ENCODE peak calls at places on chromosomes 12 and 14, in ten cellular contexts. O, T, J, Q, H, I, L, R, X and C are unnamed samples.
A peak's percentile ranks its signal among the peaks of the same experiment; 100 is the strongest.

GRCh38 chr14:54220122-54220691 is 176.6 kb upstream of the CDKN3 start:
- DNase-seq in O (peak; percentile 47), T (no peak), J (no peak), Q (no peak), H (peak; percentile 11), I (no peak), L (no peak), R (no peak), X (no peak), C (no peak)

GRCh38 chr12:54935235-54935951 is 49.2 kb downstream of the TESPA1 start:
- DNase-seq in O (peak; percentile 94), T (no peak), J (peak; percentile 66), Q (no peak), H (peak; percentile 49), I (no peak), L (no peak), R (no peak), X (peak; percentile 53), C (no peak)

GRCh38 chr14:94689218-94689984 is 77.2 kb downstream of the SERPINA3 start:
- DNase-seq in O (peak; percentile 72), T (peak; percentile 67), J (peak; percentile 28), Q (peak; percentile 23), H (peak; percentile 87), I (peak; percentile 48), L (no peak), R (peak; percentile 80), X (peak; percentile 26), C (peak; percentile 41)

GRCh38 chr12:64737539-64737938 is 21.7 kb downstream of the GNS start:
- DNase-seq in O (no peak), T (no peak), J (peak; percentile 39), Q (no peak), H (no peak), I (no peak), L (no peak), R (no peak), X (no peak), C (no peak)

GRCh38 chr12:89566615-89567014 is 40.8 kb upstream of the POC1B start:
- DNase-seq in O (peak; percentile 77), T (no peak), J (no peak), Q (no peak), H (no peak), I (no peak), L (no peak), R (peak; percentile 10), X (no peak), C (no peak)

GRCh38 chr14:63418020-63418419 is 99.3 kb upstream of the GPHB5 start:
- DNase-seq in O (no peak), T (no peak), J (no peak), Q (no peak), H (no peak), I (no peak), L (no peak), R (no peak), X (no peak), C (no peak)

GRCh38 chr14:64035143-64035542 is 182.3 kb downstream of the SYNE2 start:
- DNase-seq in O (peak; percentile 59), T (no peak), J (no peak), Q (no peak), H (no peak), I (no peak), L (no peak), R (no peak), X (no peak), C (no peak)

GRCh38 chr12:91613223-91613779 is 430.7 kb upstream of the DCN start:
- DNase-seq in O (peak; percentile 7), T (no peak), J (no peak), Q (no peak), H (no peak), I (no peak), L (no peak), R (no peak), X (no peak), C (no peak)

GRCh38 chr12:119117936-119118335 is 60.8 kb upstream of the HSPB8 start:
- DNase-seq in O (no peak), T (no peak), J (no peak), Q (no peak), H (no peak), I (no peak), L (no peak), R (no peak), X (no peak), C (no peak)

GRCh38 chr12:27434673-27435565 is 11.6 kb upstream of the SMCO2 start:
- DNase-seq in O (peak; percentile 50), T (no peak), J (peak; percentile 18), Q (no peak), H (peak; percentile 19), I (no peak), L (no peak), R (peak; percentile 13), X (peak; percentile 18), C (no peak)

GRCh38 chr12:42135264-42135814 is 9.3 kb downstream of the GXYLT1 start:
- DNase-seq in O (peak; percentile 87), T (no peak), J (no peak), Q (no peak), H (no peak), I (no peak), L (no peak), R (no peak), X (no peak), C (no peak)

GRCh38 chr14:95478309-95478708 is 38.1 kb downstream of the SYNE3 start:
- DNase-seq in O (no peak), T (no peak), J (no peak), Q (no peak), H (no peak), I (no peak), L (no peak), R (no peak), X (no peak), C (no peak)

GRCh38 chr12:29234965-29235364 is 85.9 kb downstream of the FAR2 start:
- DNase-seq in O (peak; percentile 34), T (no peak), J (no peak), Q (no peak), H (no peak), I (no peak), L (no peak), R (no peak), X (no peak), C (no peak)
- H3K4me1 ChIP-seq in O (no peaks in the 10 kb centered on the region), T (no peaks in the 10 kb centered on the region), J (no peaks in the 10 kb centered on the region), Q (no peaks in the 10 kb centered on the region), H (no peaks in the 10 kb centered on the region), I (no peaks in the 10 kb centered on the region), L (no peaks in the 10 kb centered on the region), R (peaks cover 6% of the 10 kb centered on the region), X (no peaks in the 10 kb centered on the region), C (no peaks in the 10 kb centered on the region)

DNA sequence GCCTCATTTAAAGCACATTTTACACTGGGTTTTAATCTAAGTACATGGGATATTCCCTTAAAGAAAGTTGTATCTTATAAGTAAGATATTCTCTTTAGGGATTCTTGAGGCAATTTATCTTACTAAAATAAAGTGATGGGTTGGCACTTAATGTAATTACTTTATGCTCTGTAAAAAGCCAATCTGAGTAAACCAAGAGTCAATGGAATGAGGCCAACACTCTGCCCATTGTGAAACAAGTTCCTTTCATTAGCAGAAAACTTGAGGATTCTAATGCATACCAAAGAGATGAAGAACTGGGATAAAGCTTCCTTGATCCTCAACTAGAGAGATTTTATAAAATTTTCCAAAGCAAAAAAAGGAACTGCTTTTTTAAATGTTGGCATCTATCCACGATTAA is 121.2 kb downstream of the METTL25 start:
- DNase-seq in O (peak; percentile 74), T (no peak), J (no peak), Q (no peak), H (no peak), I (no peak), L (no peak), R (no peak), X (no peak), C (no peak)
- H3K4me1 ChIP-seq in O (peaks cover 21% of the 10 kb centered on the region), T (no peaks in the 10 kb centered on the region), J (no peaks in the 10 kb centered on the region), Q (no peaks in the 10 kb centered on the region), H (no peaks in the 10 kb centered on the region), I (no peaks in the 10 kb centered on the region), L (no peaks in the 10 kb centered on the region), R (no peaks in the 10 kb centered on the region), X (no peaks in the 10 kb centered on the region), C (no peaks in the 10 kb centered on the region)

GRCh38 chr12:71214511-71215285 is 56.9 kb upstream of the TSPAN8 start:
- DNase-seq in O (no peak), T (no peak), J (no peak), Q (no peak), H (peak; percentile 54), I (peak; percentile 70), L (no peak), R (no peak), X (peak; percentile 74), C (no peak)
- H3K4me1 ChIP-seq in O (no peaks in the 10 kb centered on the region), T (no peaks in the 10 kb centered on the region), J (no peaks in the 10 kb centered on the region), Q (no peaks in the 10 kb centered on the region), H (peaks cover 23% of the 10 kb centered on the region), I (no peaks in the 10 kb centered on the region), L (peaks cover 2% of the 10 kb centered on the region), R (peaks cover 9% of the 10 kb centered on the region), X (peaks cover 4% of the 10 kb centered on the region), C (peaks cover 4% of the 10 kb centered on the region)

GRCh38 chr14:34711808-34712712 is 2.3 kb downstream of the CFL2 start:
- DNase-seq in O (peak; percentile 40), T (no peak), J (no peak), Q (no peak), H (no peak), I (no peak), L (no peak), R (no peak), X (no peak), C (no peak)

GRCh38 chr14:34710744-34711143 is 3.6 kb downstream of the CFL2 start:
- DNase-seq in O (peak; percentile 27), T (no peak), J (no peak), Q (no peak), H (no peak), I (no peak), L (no peak), R (no peak), X (no peak), C (no peak)

GRCh38 chr14:34707722-34708121 is 6.7 kb downstream of the CFL2 start:
- DNase-seq in O (no peak), T (no peak), J (no peak), Q (no peak), H (no peak), I (no peak), L (no peak), R (no peak), X (no peak), C (no peak)

GRCh38 chr14:34711169-34711568 is 3.2 kb downstream of the CFL2 start:
- DNase-seq in O (peak; percentile 94), T (no peak), J (no peak), Q (peak; percentile 67), H (peak; percentile 25), I (no peak), L (no peak), R (peak; percentile 41), X (no peak), C (no peak)

GRCh38 chr14:34710006-34710405 is 4.4 kb downstream of the CFL2 start:
- DNase-seq in O (no peak), T (no peak), J (no peak), Q (no peak), H (no peak), I (no peak), L (no peak), R (no peak), X (no peak), C (no peak)
- H3K4me1 ChIP-seq in O (peaks cover 39% of the 10 kb centered on the region), T (peaks cover 8% of the 10 kb centered on the region), J (peaks cover 20% of the 10 kb centered on the region), Q (peaks cover 54% of the 10 kb centered on the region), H (peaks cover 9% of the 10 kb centered on the region), I (no peaks in the 10 kb centered on the region), L (peaks cover 30% of the 10 kb centered on the region), R (peaks cover 18% of the 10 kb centered on the region), X (no peaks in the 10 kb centered on the region), C (peaks cover 36% of the 10 kb centered on the region)